ENCODE peak calls at places on chromosomes 12 and 14, in four cellular contexts. One of them, this sample, is unnamed.

GRCh38 chr14:68649461-68650189 is 143.2 kb downstream of the ZFP36L1 start:
- DNase-seq in MG63: peak; percentile 61
- DNase-seq in GM04504: no peak
- DNase-seq in SW480: no peak
- DNase-seq in this sample: no peak

GRCh38 chr12:110750784-110751461 is 8.2 kb upstream of the PPP1CC start:
- DNase-seq in MG63: peak; percentile 27
- DNase-seq in GM04504: peak; percentile 40
- DNase-seq in SW480: no peak
- DNase-seq in this sample: no peak

GRCh38 chr14:71004481-71004880 is 97.2 kb downstream of the PCNX1 start:
- DNase-seq in MG63: no peak
- DNase-seq in GM04504: no peak
- DNase-seq in SW480: no peak
- DNase-seq in this sample: no peak

GRCh38 chr14:86673523-86673969 is 1143.6 kb downstream of the FLRT2 start:
- DNase-seq in MG63: no peak
- DNase-seq in GM04504: no peak
- DNase-seq in SW480: no peak
- DNase-seq in this sample: peak; percentile 38

GRCh38 chr12:93018610-93019009 is 89.5 kb upstream of the EEA1 start:
- DNase-seq in MG63: no peak
- DNase-seq in GM04504: no peak
- DNase-seq in SW480: no peak
- DNase-seq in this sample: no peak

GRCh38 chr12:106120578-106121105 is 18.1 kb downstream of the NUAK1 start:
- DNase-seq in MG63: no peak
- DNase-seq in GM04504: no peak
- DNase-seq in SW480: no peak
- DNase-seq in this sample: no peak

GRCh38 chr12:106581543-106582263 is 1.1 kb upstream of the RFX4 start:
- DNase-seq in MG63: no peak
- DNase-seq in GM04504: no peak
- DNase-seq in SW480: no peak
- DNase-seq in this sample: peak; percentile 43

GRCh38 chr12:103783744-103784664 is 57.0 kb downstream of the NT5DC3 start:
- DNase-seq in MG63: no peak
- DNase-seq in GM04504: no peak
- DNase-seq in SW480: no peak
- DNase-seq in this sample: no peak

GRCh38 chr14:96055753-96056508 is 16.8 kb downstream of the C14orf132 start:
- DNase-seq in MG63: no peak
- DNase-seq in GM04504: no peak
- DNase-seq in SW480: no peak
- DNase-seq in this sample: no peak

GRCh38 chr12:47303207-47303606 is 223.4 kb upstream of the AMIGO2 start:
- DNase-seq in MG63: no peak
- DNase-seq in GM04504: no peak
- DNase-seq in SW480: no peak
- DNase-seq in this sample: no peak

GRCh38 chr14:22448035-22448904 is 140.8 kb downstream of the DAD1 start:
- DNase-seq in MG63: no peak
- DNase-seq in GM04504: no peak
- DNase-seq in SW480: peak; percentile 78
- DNase-seq in this sample: no peak

GRCh38 chr12:4107436-4107878 is 166.1 kb upstream of the CCND2 start:
- DNase-seq in MG63: peak; percentile 18
- DNase-seq in GM04504: peak; percentile 10
- DNase-seq in SW480: peak; percentile 87
- DNase-seq in this sample: peak; percentile 41

GRCh38 chr12:131132118-131132892 is 178.6 kb downstream of the ADGRD1 start:
- DNase-seq in MG63: peak; percentile 58
- DNase-seq in GM04504: no peak
- DNase-seq in SW480: peak; percentile 70
- DNase-seq in this sample: peak; percentile 90

GRCh38 chr12:3252416-3252815 is 175.2 kb downstream of the TSPAN9 start:
- DNase-seq in MG63: peak; percentile 80
- DNase-seq in GM04504: peak; percentile 24
- DNase-seq in SW480: no peak
- DNase-seq in this sample: no peak

GRCh38 chr14:37060496-37061260 is 111.7 kb downstream of the SLC25A21 start:
- DNase-seq in MG63: no peak
- DNase-seq in GM04504: no peak
- DNase-seq in SW480: no peak
- DNase-seq in this sample: no peak

GRCh38 chr12:78470354-78471195 is 394.0 kb upstream of the SYT1 start:
- DNase-seq in MG63: peak; percentile 23
- DNase-seq in GM04504: peak; percentile 17
- DNase-seq in SW480: peak; percentile 39
- DNase-seq in this sample: peak; percentile 58

GRCh38 chr14:51657762-51658161 is 6.1 kb downstream of the FRMD6 start:
- DNase-seq in MG63: no peak
- DNase-seq in GM04504: no peak
- DNase-seq in SW480: no peak
- DNase-seq in this sample: no peak

GRCh38 chr12:32891956-32892355 is 4.6 kb downstream of the PKP2 start:
- DNase-seq in MG63: peak; percentile 29
- DNase-seq in GM04504: no peak
- DNase-seq in SW480: peak; percentile 74
- DNase-seq in this sample: peak; percentile 44

GRCh38 chr12:120991965-120992364 is 13.6 kb downstream of the HNF1A start:
- DNase-seq in MG63: no peak
- DNase-seq in GM04504: no peak
- DNase-seq in SW480: no peak
- DNase-seq in this sample: no peak

GRCh38 chr12:123131879-123132402 is 18.9 kb downstream of the PITPNM2 start:
- DNase-seq in MG63: no peak
- DNase-seq in GM04504: no peak
- DNase-seq in SW480: peak; percentile 90
- DNase-seq in this sample: no peak

GRCh38 chr14:101167428-101167827 is 263.9 kb upstream of the RTL1 start:
- DNase-seq in MG63: no peak
- DNase-seq in GM04504: no peak
- DNase-seq in SW480: no peak
- DNase-seq in this sample: no peak

GRCh38 chr14:51822499-51822898 is 37.9 kb upstream of the GNG2 start:
- DNase-seq in MG63: no peak
- DNase-seq in GM04504: no peak
- DNase-seq in SW480: no peak
- DNase-seq in this sample: no peak

GRCh38 chr12:124236651-124237050 is 58.2 kb upstream of the RFLNA start:
- DNase-seq in MG63: peak; percentile 59
- DNase-seq in GM04504: peak; percentile 69
- DNase-seq in SW480: no peak
- DNase-seq in this sample: no peak

GRCh38 chr12:64400041-64400440 is 4.2 kb upstream of the XPOT start:
- DNase-seq in MG63: no peak
- DNase-seq in GM04504: peak; percentile 35
- DNase-seq in SW480: no peak
- DNase-seq in this sample: no peak

GRCh38 chr14:96590190-96590860 is 88.1 kb downstream of the PAPOLA start:
- DNase-seq in MG63: no peak
- DNase-seq in GM04504: no peak
- DNase-seq in SW480: no peak
- DNase-seq in this sample: no peak

GRCh38 chr14:56199095-56199975 is 81.1 kb downstream of the PELI2 start:
- DNase-seq in MG63: peak; percentile 43
- DNase-seq in GM04504: peak; percentile 91
- DNase-seq in SW480: no peak
- DNase-seq in this sample: no peak

GRCh38 chr12:104276192-104277131 is 27.1 kb upstream of the EID3 start:
- DNase-seq in MG63: peak; percentile 64
- DNase-seq in GM04504: no peak
- DNase-seq in SW480: peak; percentile 36
- DNase-seq in this sample: no peak

GRCh38 chr12:39990122-39991101 is 115.5 kb downstream of the SLC2A13 start:
- DNase-seq in MG63: peak; percentile 10
- DNase-seq in GM04504: peak; percentile 20
- DNase-seq in SW480: peak; percentile 33
- DNase-seq in this sample: peak; percentile 60

GRCh38 chr12:11630046-11630706 is 19.3 kb upstream of the ETV6 start:
- DNase-seq in MG63: no peak
- DNase-seq in GM04504: no peak
- DNase-seq in SW480: no peak
- DNase-seq in this sample: peak; percentile 32

GRCh38 chr14:103693514-103693913 is 21.7 kb downstream of the XRCC3 start:
- DNase-seq in MG63: no peak
- DNase-seq in GM04504: no peak
- DNase-seq in SW480: no peak
- DNase-seq in this sample: peak; percentile 46